ENCODE peak calls at places on chromosomes 3 and 15, in eight cellular contexts. D is SK-N-SH; C is HEK293T; L is GM12891; W is renal cortical epithelial cell; O is effector memory CD4-positive, alpha-beta T cell; T is activated T-cell treated with anti-CD3 and anti-CD28 coated beads, Interleukin-2, amount 50 U/mL, for 72 hours; M is NCI-H1105. N is an unnamed sample.

GRCh38 chr3:135987647-135988046 is 22.1 kb downstream of the PPP2R3A start:
- DNase-seq in D (no peak), C (no peak), L (no peak), W (no peak), O (no peak), T (no peak), M (no peak), N (no peak)

GRCh38 chr3:175805825-175806224 is 946.7 kb downstream of the NAALADL2 start:
- DNase-seq in D (no peak), C (no peak), L (no peak), W (no peak), O (no peak), T (no peak), M (no peak), N (no peak)

GRCh38 chr3:191804935-191805334 is 344.0 kb downstream of the PYDC2 start:
- DNase-seq in D (no peak), C (no peak), L (no peak), W (no peak), O (no peak), T (no peak), M (no peak), N (no peak)

GRCh38 chr3:113153499-113154107 is 57.8 kb upstream of the BOC start:
- DNase-seq in D (no peak), C (no peak), L (no peak), W (peak), O (no peak), T (no peak), M (no peak), N (no peak)

GRCh38 chr15:60720493-60721231 is 241.7 kb upstream of the ICE2 start:
- DNase-seq in D (no peak), C (no peak), L (no peak), W (no peak), O (peak), T (peak), M (no peak), N (no peak)

GRCh38 chr3:150447084-150447483 is 39.0 kb downstream of the TSC22D2 start:
- DNase-seq in D (no peak), C (no peak), L (no peak), W (no peak), O (no peak), T (no peak), M (no peak), N (no peak)

GRCh38 chr15:52699457-52699856 is 20.3 kb upstream of the ATOSA start:
- DNase-seq in D (no peak), C (no peak), L (no peak), W (peak), O (no peak), T (no peak), M (no peak), N (no peak)

GRCh38 chr3:188853896-188854295 is 317.9 kb upstream of the TPRG1 start:
- DNase-seq in D (no peak), C (no peak), L (no peak), W (no peak), O (no peak), T (no peak), M (no peak), N (no peak)

GRCh38 chr3:191070201-191070600 is 128.8 kb upstream of the OSTN start:
- DNase-seq in D (no peak), C (no peak), L (no peak), W (peak), O (no peak), T (no peak), M (no peak), N (peak)

GRCh38 chr3:158152186-158152585 is 42.3 kb downstream of the RSRC1 start:
- DNase-seq in D (no peak), C (no peak), L (no peak), W (peak), O (no peak), T (no peak), M (no peak), N (no peak)

GRCh38 chr15:38671675-38672141 is 107.1 kb upstream of the RASGRP1 start:
- DNase-seq in D (peak), C (no peak), L (no peak), W (no peak), O (peak), T (peak), M (no peak), N (no peak)

GRCh38 chr15:72047020-72047419 is 70.9 kb downstream of the MYO9A start:
- DNase-seq in D (no peak), C (no peak), L (no peak), W (peak), O (no peak), T (no peak), M (no peak), N (peak)

GRCh38 chr3:103048371-103048722 is 613.5 kb downstream of the ZPLD1 start:
- DNase-seq in D (no peak), C (no peak), L (no peak), W (peak), O (no peak), T (no peak), M (no peak), N (peak)

GRCh38 chr15:39582977-39583585 is 2.2 kb downstream of the THBS1 start:
- DNase-seq in D (no peak), C (no peak), L (no peak), W (no peak), O (no peak), T (no peak), M (no peak), N (no peak)

GRCh38 chr3:176906046-176906905 is 291.0 kb downstream of the TBL1XR1 start:
- DNase-seq in D (peak), C (peak), L (no peak), W (peak), O (no peak), T (no peak), M (peak), N (peak)

GRCh38 chr3:128443771-128444170 is 22.9 kb downstream of the DNAJB8 start:
- DNase-seq in D (no peak), C (no peak), L (no peak), W (no peak), O (no peak), T (no peak), M (no peak), N (no peak)

GRCh38 chr3:8503871-8504610 is 2.4 kb downstream of the LMCD1 start:
- DNase-seq in D (no peak), C (no peak), L (no peak), W (peak), O (no peak), T (peak), M (no peak), N (no peak)

N was measured in astrocyte of the cerebellum.